ENCODE peak calls at places on chromosome 22, in seven cellular contexts. N, L, M, I, W, O and K are unnamed samples.

GRCh38 chr22:47152938-47153337 is 390.5 kb downstream of the TBC1D22A start:
- DNase-seq in N (no peak), L (no peak), M (no peak), I (no peak), W (no peak), O (no peak), K (no peak)

GRCh38 chr22:32574397-32574796 is 99.8 kb downstream of the FBXO7 start:
- DNase-seq in N (no peak), L (peak), M (no peak), I (no peak), W (no peak), O (no peak), K (no peak)

GRCh38 chr22:42644422-42645340 is 4.3 kb upstream of the ATP5MGL start:
- DNase-seq in N (no peak), L (peak), M (no peak), I (no peak), W (no peak), O (no peak), K (no peak)

GRCh38 chr22:25449781-25450317 is 114.6 kb upstream of the GRK3 start:
- DNase-seq in N (no peak), L (no peak), M (no peak), I (no peak), W (no peak), O (no peak), K (no peak)

GRCh38 chr22:21725956-21726649 is 9.5 kb downstream of the YPEL1 start:
- DNase-seq in N (no peak), L (no peak), M (no peak), I (no peak), W (no peak), O (no peak), K (no peak)

GRCh38 chr22:46153930-46154329 is 3.6 kb downstream of the PPARA start:
- DNase-seq in N (no peak), L (no peak), M (no peak), I (no peak), W (no peak), O (no peak), K (no peak)

GRCh38 chr22:49969751-49970527 is 9.4 kb downstream of the PIM3 start:
- DNase-seq in N (no peak), L (no peak), M (no peak), I (no peak), W (peak), O (peak), K (no peak)

GRCh38 chr22:37202706-37203105 is 9.6 kb downstream of the SSTR3 start:
- DNase-seq in N (no peak), L (no peak), M (no peak), I (no peak), W (no peak), O (no peak), K (no peak)

GRCh38 chr22:36196254-36197064 is 5.2 kb downstream of the APOL4 start:
- DNase-seq in N (no peak), L (no peak), M (no peak), I (no peak), W (no peak), O (no peak), K (no peak)

GRCh38 chr22:43270314-43270908 is 72.8 kb downstream of the SCUBE1 start:
- DNase-seq in N (no peak), L (no peak), M (no peak), I (no peak), W (no peak), O (peak), K (no peak)

GRCh38 chr22:43466710-43467109 is 54.9 kb downstream of the MPPED1 start:
- DNase-seq in N (no peak), L (no peak), M (no peak), I (no peak), W (no peak), O (no peak), K (no peak)

GRCh38 chr22:43867839-43868652 is 5.7 kb upstream of the SULT4A1 start:
- DNase-seq in N (peak), L (peak), M (peak), I (peak), W (no peak), O (peak), K (no peak)

GRCh38 chr22:30301995-30302809 is 12.9 kb upstream of the CASTOR1 start:
- DNase-seq in N (no peak), L (peak), M (peak), I (no peak), W (no peak), O (no peak), K (no peak)

GRCh38 chr22:37028692-37029674 is 9.4 kb downstream of the MPST start:
- DNase-seq in N (no peak), L (no peak), M (no peak), I (no peak), W (no peak), O (no peak), K (no peak)

GRCh38 chr22:39622881-39623367 is 52.4 kb downstream of the CACNA1I start:
- DNase-seq in N (peak), L (no peak), M (no peak), I (peak), W (peak), O (peak), K (peak)